ENCODE peak calls at places on chromosomes 2 and 18, in eight cellular contexts. One of them, this sample, is unnamed.

GRCh38 chr2:197345846-197346370 is 35.3 kb upstream of the ANKRD44 start:
- DNase-seq in cardiac fibroblast: no peak
- DNase-seq in COR-L47: no peak
- DNase-seq in ELF-1: no peak
- DNase-seq in NCI-H2081: no peak
- DNase-seq in fibroblast of gingiva: no peak
- DNase-seq in SHP77: no peak
- DNase-seq in keratinocyte: no peak
- DNase-seq in this sample: no peak

GRCh38 chr2:179655627-179656026 is 205.8 kb downstream of the ZNF385B start:
- DNase-seq in cardiac fibroblast: no peak
- DNase-seq in COR-L47: no peak
- DNase-seq in ELF-1: no peak
- DNase-seq in NCI-H2081: peak; percentile 1
- DNase-seq in fibroblast of gingiva: peak; percentile 15
- DNase-seq in SHP77: no peak
- DNase-seq in keratinocyte: no peak
- DNase-seq in this sample: no peak

GRCh38 chr2:241833101-241833937 is 24.3 kb downstream of the NEU4 start:
- DNase-seq in cardiac fibroblast: peak; percentile 67
- DNase-seq in COR-L47: no peak
- DNase-seq in ELF-1: no peak
- DNase-seq in NCI-H2081: no peak
- DNase-seq in fibroblast of gingiva: peak; percentile 6
- DNase-seq in SHP77: no peak
- DNase-seq in keratinocyte: no peak
- DNase-seq in this sample: no peak

GRCh38 chr2:64730551-64731305 is 77.0 kb upstream of the SERTAD2 start:
- DNase-seq in cardiac fibroblast: peak; percentile 84
- DNase-seq in COR-L47: peak; percentile 54
- DNase-seq in ELF-1: peak; percentile 73
- DNase-seq in NCI-H2081: peak; percentile 85
- DNase-seq in fibroblast of gingiva: peak; percentile 77
- DNase-seq in SHP77: peak; percentile 95
- DNase-seq in keratinocyte: no peak
- DNase-seq in this sample: peak; percentile 54

GRCh38 chr2:27264253-27264752 is 1.5 kb upstream of the SLC30A3 start:
- DNase-seq in cardiac fibroblast: no peak
- DNase-seq in COR-L47: no peak
- DNase-seq in ELF-1: no peak
- DNase-seq in NCI-H2081: peak; percentile 38
- DNase-seq in fibroblast of gingiva: no peak
- DNase-seq in SHP77: no peak
- DNase-seq in keratinocyte: no peak
- DNase-seq in this sample: no peak

GRCh38 chr2:88828397-88829137 is 137.1 kb downstream of the RPIA start:
- DNase-seq in cardiac fibroblast: peak; percentile 42
- DNase-seq in COR-L47: peak; percentile 31
- DNase-seq in ELF-1: no peak
- DNase-seq in NCI-H2081: peak; percentile 56
- DNase-seq in fibroblast of gingiva: no peak
- DNase-seq in SHP77: no peak
- DNase-seq in keratinocyte: no peak
- DNase-seq in this sample: no peak

GRCh38 chr2:75199428-75200011 is at the start of gene TACR1:
- DNase-seq in cardiac fibroblast: peak; percentile 84
- DNase-seq in COR-L47: peak; percentile 67
- DNase-seq in ELF-1: peak; percentile 72
- DNase-seq in NCI-H2081: peak; percentile 38
- DNase-seq in fibroblast of gingiva: peak; percentile 74
- DNase-seq in SHP77: peak; percentile 10
- DNase-seq in keratinocyte: peak; percentile 5
- DNase-seq in this sample: peak; percentile 32

GRCh38 chr2:33777791-33778190 is 178.7 kb upstream of the FAM98A start:
- DNase-seq in cardiac fibroblast: no peak
- DNase-seq in COR-L47: no peak
- DNase-seq in ELF-1: no peak
- DNase-seq in NCI-H2081: no peak
- DNase-seq in fibroblast of gingiva: no peak
- DNase-seq in SHP77: no peak
- DNase-seq in keratinocyte: no peak
- DNase-seq in this sample: no peak

GRCh38 chr2:167581961-167582574 is 665.3 kb downstream of the STK39 start:
- DNase-seq in cardiac fibroblast: no peak
- DNase-seq in COR-L47: peak; percentile 63
- DNase-seq in ELF-1: no peak
- DNase-seq in NCI-H2081: no peak
- DNase-seq in fibroblast of gingiva: peak; percentile 47
- DNase-seq in SHP77: no peak
- DNase-seq in keratinocyte: no peak
- DNase-seq in this sample: no peak

GRCh38 chr2:101305492-101306123 is 2.9 kb downstream of the RNF149 start:
- DNase-seq in cardiac fibroblast: peak; percentile 53
- DNase-seq in COR-L47: no peak
- DNase-seq in ELF-1: no peak
- DNase-seq in NCI-H2081: no peak
- DNase-seq in fibroblast of gingiva: peak; percentile 26
- DNase-seq in SHP77: no peak
- DNase-seq in keratinocyte: no peak
- DNase-seq in this sample: no peak

GRCh38 chr2:111897924-111898702 is at the start of gene MERTK:
- DNase-seq in cardiac fibroblast: peak; percentile 85
- DNase-seq in COR-L47: peak; percentile 50
- DNase-seq in ELF-1: peak; percentile 92
- DNase-seq in NCI-H2081: peak; percentile 74
- DNase-seq in fibroblast of gingiva: peak; percentile 38
- DNase-seq in SHP77: peak; percentile 78
- DNase-seq in keratinocyte: no peak
- DNase-seq in this sample: peak; percentile 94

GRCh38 chr18:76803814-76804213 is 18.5 kb upstream of the ZNF236 start:
- DNase-seq in cardiac fibroblast: peak; percentile 61
- DNase-seq in COR-L47: peak; percentile 72
- DNase-seq in ELF-1: peak; percentile 82
- DNase-seq in NCI-H2081: peak; percentile 73
- DNase-seq in fibroblast of gingiva: peak; percentile 33
- DNase-seq in SHP77: peak; percentile 72
- DNase-seq in keratinocyte: no peak
- DNase-seq in this sample: peak; percentile 50

GRCh38 chr2:137493261-137493660 is 471.0 kb upstream of the HNMT start:
- DNase-seq in cardiac fibroblast: no peak
- DNase-seq in COR-L47: no peak
- DNase-seq in ELF-1: no peak
- DNase-seq in NCI-H2081: no peak
- DNase-seq in fibroblast of gingiva: no peak
- DNase-seq in SHP77: no peak
- DNase-seq in keratinocyte: no peak
- DNase-seq in this sample: no peak

GRCh38 chr2:96839288-96839874 is 4.4 kb downstream of the ANKRD23 start:
- DNase-seq in cardiac fibroblast: no peak
- DNase-seq in COR-L47: no peak
- DNase-seq in ELF-1: peak; percentile 62
- DNase-seq in NCI-H2081: no peak
- DNase-seq in fibroblast of gingiva: no peak
- DNase-seq in SHP77: no peak
- DNase-seq in keratinocyte: no peak
- DNase-seq in this sample: no peak

GRCh38 chr18:73983496-73983895 is 164.1 kb downstream of the FBXO15 start:
- DNase-seq in cardiac fibroblast: no peak
- DNase-seq in COR-L47: no peak
- DNase-seq in ELF-1: no peak
- DNase-seq in NCI-H2081: no peak
- DNase-seq in fibroblast of gingiva: no peak
- DNase-seq in SHP77: no peak
- DNase-seq in keratinocyte: no peak
- DNase-seq in this sample: no peak

GRCh38 chr2:82013641-82014040 is 1709.1 kb upstream of the LRRTM1 start:
- DNase-seq in cardiac fibroblast: no peak
- DNase-seq in COR-L47: no peak
- DNase-seq in ELF-1: peak; percentile 85
- DNase-seq in NCI-H2081: peak; percentile 71
- DNase-seq in fibroblast of gingiva: no peak
- DNase-seq in SHP77: peak; percentile 9
- DNase-seq in keratinocyte: no peak
- DNase-seq in this sample: no peak

GRCh38 chr2:131682122-131682944 is 154.6 kb downstream of the CCDC74A start:
- DNase-seq in cardiac fibroblast: peak; percentile 90
- DNase-seq in COR-L47: peak; percentile 48
- DNase-seq in ELF-1: peak; percentile 81
- DNase-seq in NCI-H2081: peak; percentile 90
- DNase-seq in fibroblast of gingiva: peak; percentile 87
- DNase-seq in SHP77: peak; percentile 84
- DNase-seq in keratinocyte: peak; percentile 21
- DNase-seq in this sample: peak; percentile 80

GRCh38 chr2:226256237-226256636 is 543.4 kb downstream of the IRS1 start:
- DNase-seq in cardiac fibroblast: peak; percentile 12
- DNase-seq in COR-L47: no peak
- DNase-seq in ELF-1: no peak
- DNase-seq in NCI-H2081: no peak
- DNase-seq in fibroblast of gingiva: no peak
- DNase-seq in SHP77: no peak
- DNase-seq in keratinocyte: no peak
- DNase-seq in this sample: no peak

GRCh38 chr18:8754995-8755955 is 49.9 kb downstream of the MTCL1 start:
- DNase-seq in cardiac fibroblast: no peak
- DNase-seq in COR-L47: no peak
- DNase-seq in ELF-1: no peak
- DNase-seq in NCI-H2081: no peak
- DNase-seq in fibroblast of gingiva: no peak
- DNase-seq in SHP77: no peak
- DNase-seq in keratinocyte: no peak
- DNase-seq in this sample: no peak

GRCh38 chr2:200147371-200147770 is 159.1 kb upstream of the SPATS2L start:
- DNase-seq in cardiac fibroblast: no peak
- DNase-seq in COR-L47: no peak
- DNase-seq in ELF-1: no peak
- DNase-seq in NCI-H2081: no peak
- DNase-seq in fibroblast of gingiva: no peak
- DNase-seq in SHP77: no peak
- DNase-seq in keratinocyte: no peak
- DNase-seq in this sample: no peak